ENCODE peak calls at places on chromosomes 4 and X, in five cellular contexts. One of them, this sample, is unnamed.

GRCh38 chrX:13891367-13892146 is 74.7 kb upstream of the GPM6B start:
- DNase-seq in stimulated activated CD8-positive, alpha-beta memory T cell treated with anti-CD3 and anti-CD28 coated beads, Interleukin-15, amount 100 ng/mL, for 24 hours: no peak
- DNase-seq in A673: no peak
- DNase-seq in NCI-H2081 treated with DMSO at 0.1 percent for 48 hours: no peak
- DNase-seq in B cell: no peak
- DNase-seq in this sample: no peak

GRCh38 chr4:152771736-152772533 is 7.6 kb downstream of the TIGD4 start:
- DNase-seq in B cell: no peak
- DNase-seq in A673: no peak
- DNase-seq in NCI-H2081 treated with DMSO at 0.1 percent for 48 hours: no peak
- DNase-seq in stimulated activated CD8-positive, alpha-beta memory T cell treated with anti-CD3 and anti-CD28 coated beads, Interleukin-15, amount 100 ng/mL, for 24 hours: no peak
- DNase-seq in this sample: no peak

GRCh38 chrX:131840799-131841495 is 182.2 kb upstream of the STK26 start:
- DNase-seq in B cell: no peak
- DNase-seq in A673: no peak
- DNase-seq in stimulated activated CD8-positive, alpha-beta memory T cell treated with anti-CD3 and anti-CD28 coated beads, Interleukin-15, amount 100 ng/mL, for 24 hours: no peak
- DNase-seq in NCI-H2081 treated with DMSO at 0.1 percent for 48 hours: no peak
- DNase-seq in this sample: no peak

GRCh38 chr4:143399113-143399949 is 62.7 kb downstream of the GAB1 start:
- DNase-seq in NCI-H2081 treated with DMSO at 0.1 percent for 48 hours: peak
- DNase-seq in B cell: peak
- DNase-seq in A673: peak
- DNase-seq in stimulated activated CD8-positive, alpha-beta memory T cell treated with anti-CD3 and anti-CD28 coated beads, Interleukin-15, amount 100 ng/mL, for 24 hours: no peak
- DNase-seq in this sample: no peak

GRCh38 chr4:5973486-5974220 is 44.6 kb downstream of the C4orf50 start:
- DNase-seq in A673: no peak
- DNase-seq in NCI-H2081 treated with DMSO at 0.1 percent for 48 hours: no peak
- DNase-seq in B cell: no peak
- DNase-seq in stimulated activated CD8-positive, alpha-beta memory T cell treated with anti-CD3 and anti-CD28 coated beads, Interleukin-15, amount 100 ng/mL, for 24 hours: no peak
- DNase-seq in this sample: no peak

GRCh38 chr4:163175971-163176958 is 9.6 kb upstream of the NAF1 start:
- DNase-seq in NCI-H2081 treated with DMSO at 0.1 percent for 48 hours: no peak
- DNase-seq in stimulated activated CD8-positive, alpha-beta memory T cell treated with anti-CD3 and anti-CD28 coated beads, Interleukin-15, amount 100 ng/mL, for 24 hours: no peak
- DNase-seq in A673: no peak
- DNase-seq in B cell: no peak
- DNase-seq in this sample: no peak

GRCh38 chrX:134898450-134898849 is 92.3 kb upstream of the SMIM10 start:
- DNase-seq in B cell: no peak
- DNase-seq in NCI-H2081 treated with DMSO at 0.1 percent for 48 hours: no peak
- DNase-seq in stimulated activated CD8-positive, alpha-beta memory T cell treated with anti-CD3 and anti-CD28 coated beads, Interleukin-15, amount 100 ng/mL, for 24 hours: no peak
- DNase-seq in A673: peak
- DNase-seq in this sample: no peak

GRCh38 chr4:139587452-139587851 is 31.4 kb upstream of the SETD7 start:
- DNase-seq in stimulated activated CD8-positive, alpha-beta memory T cell treated with anti-CD3 and anti-CD28 coated beads, Interleukin-15, amount 100 ng/mL, for 24 hours: no peak
- DNase-seq in A673: no peak
- DNase-seq in NCI-H2081 treated with DMSO at 0.1 percent for 48 hours: no peak
- DNase-seq in B cell: no peak
- DNase-seq in this sample: no peak

GRCh38 chr4:142372570-142373300 is 473.4 kb downstream of the INPP4B start:
- DNase-seq in NCI-H2081 treated with DMSO at 0.1 percent for 48 hours: no peak
- DNase-seq in stimulated activated CD8-positive, alpha-beta memory T cell treated with anti-CD3 and anti-CD28 coated beads, Interleukin-15, amount 100 ng/mL, for 24 hours: no peak
- DNase-seq in B cell: no peak
- DNase-seq in A673: no peak
- DNase-seq in this sample: no peak

GRCh38 chr4:100162027-100162685 is 28.1 kb downstream of the DDIT4L start:
- DNase-seq in B cell: no peak
- DNase-seq in NCI-H2081 treated with DMSO at 0.1 percent for 48 hours: no peak
- DNase-seq in A673: peak
- DNase-seq in stimulated activated CD8-positive, alpha-beta memory T cell treated with anti-CD3 and anti-CD28 coated beads, Interleukin-15, amount 100 ng/mL, for 24 hours: no peak
- DNase-seq in this sample: no peak

GRCh38 chr4:151192556-151193235 is 84.3 kb upstream of the PRSS48 start:
- DNase-seq in A673: no peak
- DNase-seq in B cell: no peak
- DNase-seq in NCI-H2081 treated with DMSO at 0.1 percent for 48 hours: no peak
- DNase-seq in stimulated activated CD8-positive, alpha-beta memory T cell treated with anti-CD3 and anti-CD28 coated beads, Interleukin-15, amount 100 ng/mL, for 24 hours: no peak
- DNase-seq in this sample: no peak

GRCh38 chrX:38817004-38817703 is 15.9 kb downstream of the MID1IP1 start:
- DNase-seq in NCI-H2081 treated with DMSO at 0.1 percent for 48 hours: no peak
- DNase-seq in stimulated activated CD8-positive, alpha-beta memory T cell treated with anti-CD3 and anti-CD28 coated beads, Interleukin-15, amount 100 ng/mL, for 24 hours: no peak
- DNase-seq in B cell: no peak
- DNase-seq in A673: peak
- DNase-seq in this sample: peak

GRCh38 chr4:77073981-77074865 is 1.6 kb downstream of the CCNI start:
- DNase-seq in stimulated activated CD8-positive, alpha-beta memory T cell treated with anti-CD3 and anti-CD28 coated beads, Interleukin-15, amount 100 ng/mL, for 24 hours: no peak
- DNase-seq in NCI-H2081 treated with DMSO at 0.1 percent for 48 hours: no peak
- DNase-seq in B cell: peak
- DNase-seq in A673: no peak
- DNase-seq in this sample: no peak

GRCh38 chrX:115018040-115018647 is 728 bp upstream of the IL13RA2 start:
- DNase-seq in NCI-H2081 treated with DMSO at 0.1 percent for 48 hours: no peak
- DNase-seq in B cell: peak
- DNase-seq in A673: no peak
- DNase-seq in stimulated activated CD8-positive, alpha-beta memory T cell treated with anti-CD3 and anti-CD28 coated beads, Interleukin-15, amount 100 ng/mL, for 24 hours: no peak
- DNase-seq in this sample: no peak

GRCh38 chr4:14743172-14743571 is 259.1 kb upstream of the CPEB2 start:
- DNase-seq in NCI-H2081 treated with DMSO at 0.1 percent for 48 hours: no peak
- DNase-seq in stimulated activated CD8-positive, alpha-beta memory T cell treated with anti-CD3 and anti-CD28 coated beads, Interleukin-15, amount 100 ng/mL, for 24 hours: no peak
- DNase-seq in A673: peak
- DNase-seq in B cell: no peak
- DNase-seq in this sample: no peak

GRCh38 chrX:41885724-41886123 is 37.6 kb downstream of the CASK start:
- DNase-seq in B cell: no peak
- DNase-seq in NCI-H2081 treated with DMSO at 0.1 percent for 48 hours: no peak
- DNase-seq in stimulated activated CD8-positive, alpha-beta memory T cell treated with anti-CD3 and anti-CD28 coated beads, Interleukin-15, amount 100 ng/mL, for 24 hours: no peak
- DNase-seq in A673: no peak
- DNase-seq in this sample: no peak

GRCh38 chrX:107659768-107660167 is 31.5 kb downstream of the PRPS1 start:
- DNase-seq in A673: peak
- DNase-seq in B cell: peak
- DNase-seq in NCI-H2081 treated with DMSO at 0.1 percent for 48 hours: no peak
- DNase-seq in stimulated activated CD8-positive, alpha-beta memory T cell treated with anti-CD3 and anti-CD28 coated beads, Interleukin-15, amount 100 ng/mL, for 24 hours: no peak
- DNase-seq in this sample: no peak

GRCh38 chrX:41946230-41946629 is 22.9 kb upstream of the CASK start:
- DNase-seq in stimulated activated CD8-positive, alpha-beta memory T cell treated with anti-CD3 and anti-CD28 coated beads, Interleukin-15, amount 100 ng/mL, for 24 hours: no peak
- DNase-seq in A673: no peak
- DNase-seq in NCI-H2081 treated with DMSO at 0.1 percent for 48 hours: no peak
- DNase-seq in B cell: no peak
- DNase-seq in this sample: no peak

GRCh38 chr4:76723373-76723772 is 174.6 kb downstream of the SOWAHB start:
- DNase-seq in NCI-H2081 treated with DMSO at 0.1 percent for 48 hours: no peak
- DNase-seq in A673: no peak
- DNase-seq in stimulated activated CD8-positive, alpha-beta memory T cell treated with anti-CD3 and anti-CD28 coated beads, Interleukin-15, amount 100 ng/mL, for 24 hours: no peak
- DNase-seq in B cell: no peak
- DNase-seq in this sample: no peak